ENCODE peak calls at places on chromosomes 13 and 19, in five cellular contexts. One of them, this sample, is unnamed.

GRCh38 chr13:33509642-33510229 is 224.2 kb upstream of the STARD13 start:
- DNase-seq in ELF-1: no peak
- DNase-seq in naive thymus-derived CD4-positive, alpha-beta T cell: no peak
- DNase-seq in amniotic epithelial cell: no peak
- DNase-seq in left kidney: no peak
- DNase-seq in this sample: peak

GRCh38 chr13:109919715-109920375 is 133.5 kb upstream of the IRS2 start:
- DNase-seq in ELF-1: no peak
- DNase-seq in naive thymus-derived CD4-positive, alpha-beta T cell: no peak
- DNase-seq in amniotic epithelial cell: peak
- DNase-seq in left kidney: no peak
- DNase-seq in this sample: no peak

GRCh38 chr13:92221916-92222315 is 823.5 kb downstream of the GPC5 start:
- DNase-seq in ELF-1: no peak
- DNase-seq in naive thymus-derived CD4-positive, alpha-beta T cell: no peak
- DNase-seq in amniotic epithelial cell: no peak
- DNase-seq in left kidney: peak
- DNase-seq in this sample: peak

GRCh38 chr13:83666126-83666525 is 216.1 kb downstream of the SLITRK1 start:
- DNase-seq in ELF-1: no peak
- DNase-seq in naive thymus-derived CD4-positive, alpha-beta T cell: no peak
- DNase-seq in amniotic epithelial cell: no peak
- DNase-seq in left kidney: no peak
- DNase-seq in this sample: no peak

GRCh38 chr13:89750371-89750770 is 1597.1 kb upstream of the MIR17HG start:
- DNase-seq in ELF-1: no peak
- DNase-seq in naive thymus-derived CD4-positive, alpha-beta T cell: no peak
- DNase-seq in amniotic epithelial cell: peak
- DNase-seq in left kidney: no peak
- DNase-seq in this sample: no peak

GRCh38 chr13:44013666-44014291 is 134.1 kb downstream of the LACC1 start:
- DNase-seq in ELF-1: no peak
- DNase-seq in naive thymus-derived CD4-positive, alpha-beta T cell: no peak
- DNase-seq in amniotic epithelial cell: peak
- DNase-seq in left kidney: peak
- DNase-seq in this sample: no peak

GRCh38 chr19:41111296-41111695 is 2.9 kb upstream of the CYP2F1 start:
- DNase-seq in ELF-1: no peak
- DNase-seq in naive thymus-derived CD4-positive, alpha-beta T cell: no peak
- DNase-seq in amniotic epithelial cell: no peak
- DNase-seq in left kidney: no peak
- DNase-seq in this sample: no peak

GRCh38 chr19:1079566-1080111 is 12.7 kb downstream of the ARHGAP45 start:
- DNase-seq in ELF-1: peak
- DNase-seq in naive thymus-derived CD4-positive, alpha-beta T cell: no peak
- DNase-seq in amniotic epithelial cell: no peak
- DNase-seq in left kidney: no peak
- DNase-seq in this sample: no peak

GRCh38 chr19:16869331-16869972 is 19.3 kb upstream of the F2RL3 start:
- DNase-seq in ELF-1: no peak
- DNase-seq in naive thymus-derived CD4-positive, alpha-beta T cell: no peak
- DNase-seq in amniotic epithelial cell: no peak
- DNase-seq in left kidney: no peak
- DNase-seq in this sample: no peak

GRCh38 chr13:86403213-86403612 is 604.0 kb upstream of the SLITRK6 start:
- DNase-seq in ELF-1: no peak
- DNase-seq in naive thymus-derived CD4-positive, alpha-beta T cell: no peak
- DNase-seq in amniotic epithelial cell: no peak
- DNase-seq in left kidney: no peak
- DNase-seq in this sample: no peak

GRCh38 chr13:102721800-102722231 is 27.0 kb upstream of the METTL21C start:
- DNase-seq in ELF-1: no peak
- DNase-seq in naive thymus-derived CD4-positive, alpha-beta T cell: no peak
- DNase-seq in amniotic epithelial cell: no peak
- DNase-seq in left kidney: no peak
- DNase-seq in this sample: no peak

GRCh38 chr19:19485998-19486290 is 29.4 kb downstream of the TSSK6 start:
- DNase-seq in ELF-1: peak
- DNase-seq in naive thymus-derived CD4-positive, alpha-beta T cell: no peak
- DNase-seq in amniotic epithelial cell: no peak
- DNase-seq in left kidney: no peak
- DNase-seq in this sample: no peak

GRCh38 chr13:66200555-66200954 is 1029.6 kb downstream of the PCDH9 start:
- DNase-seq in ELF-1: no peak
- DNase-seq in naive thymus-derived CD4-positive, alpha-beta T cell: no peak
- DNase-seq in amniotic epithelial cell: peak
- DNase-seq in left kidney: no peak
- DNase-seq in this sample: no peak

GRCh38 chr13:24640752-24641151 is 39.5 kb upstream of the ATP12A start:
- DNase-seq in ELF-1: no peak
- DNase-seq in naive thymus-derived CD4-positive, alpha-beta T cell: no peak
- DNase-seq in amniotic epithelial cell: no peak
- DNase-seq in left kidney: no peak
- DNase-seq in this sample: no peak

GRCh38 chr19:3075605-3076431 is 13.5 kb upstream of the TLE5 start:
- DNase-seq in ELF-1: peak
- DNase-seq in naive thymus-derived CD4-positive, alpha-beta T cell: peak
- DNase-seq in amniotic epithelial cell: no peak
- DNase-seq in left kidney: peak
- DNase-seq in this sample: peak

GRCh38 chr19:1608414-1609391 is 3.4 kb upstream of the UQCR11 start:
- DNase-seq in ELF-1: no peak
- DNase-seq in naive thymus-derived CD4-positive, alpha-beta T cell: no peak
- DNase-seq in amniotic epithelial cell: no peak
- DNase-seq in left kidney: no peak
- DNase-seq in this sample: no peak

GRCh38 chr19:46355991-46356669 is 9.2 kb downstream of the PPP5C start:
- DNase-seq in ELF-1: peak
- DNase-seq in naive thymus-derived CD4-positive, alpha-beta T cell: no peak
- DNase-seq in amniotic epithelial cell: no peak
- DNase-seq in left kidney: no peak
- DNase-seq in this sample: no peak

GRCh38 chr19:19860756-19861390 is 4.8 kb upstream of the ZNF253 start:
- DNase-seq in ELF-1: peak
- DNase-seq in naive thymus-derived CD4-positive, alpha-beta T cell: peak
- DNase-seq in amniotic epithelial cell: peak
- DNase-seq in left kidney: peak
- DNase-seq in this sample: peak

GRCh38 chr19:42512743-42513304 is 15.5 kb downstream of the CEACAM1 start:
- DNase-seq in ELF-1: peak
- DNase-seq in naive thymus-derived CD4-positive, alpha-beta T cell: no peak
- DNase-seq in amniotic epithelial cell: no peak
- DNase-seq in left kidney: no peak
- DNase-seq in this sample: no peak

GRCh38 chr13:53545340-53545941 is 516.8 kb downstream of the OLFM4 start:
- DNase-seq in ELF-1: peak
- DNase-seq in naive thymus-derived CD4-positive, alpha-beta T cell: no peak
- DNase-seq in amniotic epithelial cell: no peak
- DNase-seq in left kidney: no peak
- DNase-seq in this sample: peak

GRCh38 chr13:67859904-67860303 is 629.8 kb upstream of the PCDH9 start:
- DNase-seq in ELF-1: no peak
- DNase-seq in naive thymus-derived CD4-positive, alpha-beta T cell: no peak
- DNase-seq in amniotic epithelial cell: no peak
- DNase-seq in left kidney: no peak
- DNase-seq in this sample: no peak

GRCh38 chr13:101453784-101454201 is 1.3 kb downstream of the ITGBL1 start:
- DNase-seq in ELF-1: peak
- DNase-seq in naive thymus-derived CD4-positive, alpha-beta T cell: no peak
- DNase-seq in amniotic epithelial cell: no peak
- DNase-seq in left kidney: peak
- DNase-seq in this sample: no peak

GRCh38 chr19:38411041-38411712 is 8.3 kb downstream of the FAM98C start:
- DNase-seq in ELF-1: no peak
- DNase-seq in naive thymus-derived CD4-positive, alpha-beta T cell: no peak
- DNase-seq in amniotic epithelial cell: no peak
- DNase-seq in left kidney: no peak
- DNase-seq in this sample: no peak

GRCh38 chr19:36460046-36460445 is 29.3 kb downstream of the ZNF566 start:
- DNase-seq in ELF-1: no peak
- DNase-seq in naive thymus-derived CD4-positive, alpha-beta T cell: no peak
- DNase-seq in amniotic epithelial cell: no peak
- DNase-seq in left kidney: no peak
- DNase-seq in this sample: no peak

GRCh38 chr19:39236527-39236926 is 8.3 kb downstream of the IFNL3 start:
- DNase-seq in ELF-1: no peak
- DNase-seq in naive thymus-derived CD4-positive, alpha-beta T cell: no peak
- DNase-seq in amniotic epithelial cell: no peak
- DNase-seq in left kidney: no peak
- DNase-seq in this sample: no peak

GRCh38 chr13:111165189-111165588 is 50.1 kb downstream of the ARHGEF7 start:
- DNase-seq in ELF-1: no peak
- DNase-seq in naive thymus-derived CD4-positive, alpha-beta T cell: no peak
- DNase-seq in amniotic epithelial cell: no peak
- DNase-seq in left kidney: no peak
- DNase-seq in this sample: no peak

GRCh38 chr19:6821639-6822310 is 49.3 kb downstream of the VAV1 start:
- DNase-seq in ELF-1: no peak
- DNase-seq in naive thymus-derived CD4-positive, alpha-beta T cell: no peak
- DNase-seq in amniotic epithelial cell: no peak
- DNase-seq in left kidney: no peak
- DNase-seq in this sample: no peak

GRCh38 chr13:111122056-111122455 is 6.9 kb downstream of the ARHGEF7 start:
- DNase-seq in ELF-1: no peak
- DNase-seq in naive thymus-derived CD4-positive, alpha-beta T cell: no peak
- DNase-seq in amniotic epithelial cell: no peak
- DNase-seq in left kidney: peak
- DNase-seq in this sample: peak

GRCh38 chr13:51784097-51784496 is 19.9 kb downstream of the DHRS12 start:
- DNase-seq in ELF-1: no peak
- DNase-seq in naive thymus-derived CD4-positive, alpha-beta T cell: no peak
- DNase-seq in amniotic epithelial cell: no peak
- DNase-seq in left kidney: no peak
- DNase-seq in this sample: no peak

GRCh38 chr19:47765522-47766358 is 12.8 kb upstream of the SELENOW start:
- DNase-seq in ELF-1: peak
- DNase-seq in naive thymus-derived CD4-positive, alpha-beta T cell: no peak
- DNase-seq in amniotic epithelial cell: peak
- DNase-seq in left kidney: peak
- DNase-seq in this sample: peak

GRCh38 chr19:35357867-35358573 is at the start of gene FFAR3:
- DNase-seq in ELF-1: no peak
- DNase-seq in naive thymus-derived CD4-positive, alpha-beta T cell: no peak
- DNase-seq in amniotic epithelial cell: peak
- DNase-seq in left kidney: no peak
- DNase-seq in this sample: no peak

GRCh38 chr19:42282036-42282762 is 13.1 kb downstream of the CIC start:
- DNase-seq in ELF-1: no peak
- DNase-seq in naive thymus-derived CD4-positive, alpha-beta T cell: peak
- DNase-seq in amniotic epithelial cell: peak
- DNase-seq in left kidney: no peak
- DNase-seq in this sample: peak

GRCh38 chr13:76019421-76020044 is 383.4 kb downstream of the LMO7 start:
- DNase-seq in ELF-1: peak
- DNase-seq in naive thymus-derived CD4-positive, alpha-beta T cell: no peak
- DNase-seq in amniotic epithelial cell: no peak
- DNase-seq in left kidney: peak
- DNase-seq in this sample: peak

GRCh38 chr13:76992548-76993001 is 694 bp downstream of the CLN5 start:
- DNase-seq in ELF-1: peak
- DNase-seq in naive thymus-derived CD4-positive, alpha-beta T cell: peak
- DNase-seq in amniotic epithelial cell: peak
- DNase-seq in left kidney: peak
- DNase-seq in this sample: peak

GRCh38 chr13:81480634-81481033 is 1139.7 kb upstream of the SPRY2 start:
- DNase-seq in ELF-1: no peak
- DNase-seq in naive thymus-derived CD4-positive, alpha-beta T cell: no peak
- DNase-seq in amniotic epithelial cell: no peak
- DNase-seq in left kidney: no peak
- DNase-seq in this sample: no peak

GRCh38 chr19:5035817-5036732 is 67.2 kb downstream of the KDM4B start:
- DNase-seq in ELF-1: no peak
- DNase-seq in naive thymus-derived CD4-positive, alpha-beta T cell: no peak
- DNase-seq in amniotic epithelial cell: no peak
- DNase-seq in left kidney: no peak
- DNase-seq in this sample: no peak

GRCh38 chr19:4375620-4376228 is 24.6 kb downstream of the SH3GL1 start:
- DNase-seq in ELF-1: peak
- DNase-seq in naive thymus-derived CD4-positive, alpha-beta T cell: no peak
- DNase-seq in amniotic epithelial cell: peak
- DNase-seq in left kidney: peak
- DNase-seq in this sample: peak